ENCODE peak calls at places on chromosome 15, in six cellular contexts. One of them, this sample, is unnamed.

GRCh38 chr15:92324036-92324963 is 69.4 kb upstream of the ST8SIA2 start:
- DNase-seq in foreskin keratinocyte: no peak
- DNase-seq in mammary epithelial cell: no peak
- DNase-seq in left lung: no peak
- DNase-seq in neural progenitor cell: no peak
- DNase-seq in A549: no peak
- DNase-seq in this sample: no peak

GRCh38 chr15:68186671-68187397 is 18.3 kb downstream of the CALML4 start:
- DNase-seq in foreskin keratinocyte: no peak
- DNase-seq in mammary epithelial cell: no peak
- DNase-seq in left lung: no peak
- DNase-seq in neural progenitor cell: no peak
- DNase-seq in A549: no peak
- DNase-seq in this sample: no peak

GRCh38 chr15:58331562-58331902 is 100.3 kb upstream of the LIPC start:
- DNase-seq in foreskin keratinocyte: no peak
- DNase-seq in mammary epithelial cell: no peak
- DNase-seq in left lung: no peak
- DNase-seq in neural progenitor cell: no peak
- DNase-seq in A549: no peak
- DNase-seq in this sample: no peak

GRCh38 chr15:57832183-57832582 is 125.7 kb downstream of the POLR2M start:
- DNase-seq in foreskin keratinocyte: no peak
- DNase-seq in mammary epithelial cell: no peak
- DNase-seq in left lung: no peak
- DNase-seq in neural progenitor cell: no peak
- DNase-seq in A549: no peak
- DNase-seq in this sample: no peak

GRCh38 chr15:98541519-98541918 is 106.8 kb upstream of the IGF1R start:
- DNase-seq in foreskin keratinocyte: no peak
- DNase-seq in mammary epithelial cell: no peak
- DNase-seq in left lung: no peak
- DNase-seq in neural progenitor cell: no peak
- DNase-seq in A549: no peak
- DNase-seq in this sample: no peak

GRCh38 chr15:40291088-40291574 is 8.3 kb upstream of the ANKRD63 start:
- DNase-seq in foreskin keratinocyte: peak
- DNase-seq in mammary epithelial cell: peak
- DNase-seq in left lung: no peak
- DNase-seq in neural progenitor cell: peak
- DNase-seq in A549: peak
- DNase-seq in this sample: no peak

GRCh38 chr15:63860161-63860954 is 26.6 kb upstream of the HERC1 start:
- DNase-seq in foreskin keratinocyte: no peak
- DNase-seq in mammary epithelial cell: no peak
- DNase-seq in left lung: no peak
- DNase-seq in neural progenitor cell: no peak
- DNase-seq in A549: no peak
- DNase-seq in this sample: no peak

GRCh38 chr15:44295909-44296420 is 7.4 kb downstream of the GOLM2 start:
- DNase-seq in foreskin keratinocyte: peak
- DNase-seq in mammary epithelial cell: no peak
- DNase-seq in left lung: no peak
- DNase-seq in neural progenitor cell: no peak
- DNase-seq in A549: no peak
- DNase-seq in this sample: no peak

GRCh38 chr15:59218710-59219109 is 12.1 kb downstream of the LDHAL6B start:
- DNase-seq in foreskin keratinocyte: no peak
- DNase-seq in mammary epithelial cell: no peak
- DNase-seq in left lung: no peak
- DNase-seq in neural progenitor cell: no peak
- DNase-seq in A549: no peak
- DNase-seq in this sample: no peak

GRCh38 chr15:44501768-44502366 is 35.1 kb upstream of the EIF3J start:
- DNase-seq in foreskin keratinocyte: peak
- DNase-seq in mammary epithelial cell: peak
- DNase-seq in left lung: no peak
- DNase-seq in neural progenitor cell: peak
- DNase-seq in A549: peak
- DNase-seq in this sample: no peak

GRCh38 chr15:67331676-67332075 is 77.1 kb downstream of the IQCH start:
- DNase-seq in foreskin keratinocyte: no peak
- DNase-seq in mammary epithelial cell: no peak
- DNase-seq in left lung: no peak
- DNase-seq in neural progenitor cell: no peak
- DNase-seq in A549: no peak
- DNase-seq in this sample: no peak

GRCh38 chr15:47371939-47372338 is 345.4 kb upstream of the SEMA6D start:
- DNase-seq in foreskin keratinocyte: no peak
- DNase-seq in mammary epithelial cell: no peak
- DNase-seq in left lung: no peak
- DNase-seq in neural progenitor cell: no peak
- DNase-seq in A549: no peak
- DNase-seq in this sample: no peak

GRCh38 chr15:90648137-90649070 is 68.7 kb upstream of the BLM start:
- DNase-seq in foreskin keratinocyte: peak
- DNase-seq in mammary epithelial cell: peak
- DNase-seq in left lung: peak
- DNase-seq in neural progenitor cell: peak
- DNase-seq in A549: peak
- DNase-seq in this sample: no peak

GRCh38 chr15:41042851-41043250 is 73.2 kb downstream of the INO80 start:
- DNase-seq in foreskin keratinocyte: no peak
- DNase-seq in mammary epithelial cell: no peak
- DNase-seq in left lung: no peak
- DNase-seq in neural progenitor cell: no peak
- DNase-seq in A549: no peak
- DNase-seq in this sample: no peak

GRCh38 chr15:49645937-49646336 is 25.1 kb downstream of the DTWD1 start:
- DNase-seq in foreskin keratinocyte: peak
- DNase-seq in mammary epithelial cell: peak
- DNase-seq in left lung: no peak
- DNase-seq in neural progenitor cell: no peak
- DNase-seq in A549: no peak
- DNase-seq in this sample: no peak

GRCh38 chr15:96553006-96553405 is 222.5 kb downstream of the NR2F2 start:
- DNase-seq in foreskin keratinocyte: peak
- DNase-seq in mammary epithelial cell: peak
- DNase-seq in left lung: no peak
- DNase-seq in neural progenitor cell: no peak
- DNase-seq in A549: no peak
- DNase-seq in this sample: no peak

GRCh38 chr15:98003528-98003927 is 43.0 kb downstream of the ARRDC4 start:
- DNase-seq in foreskin keratinocyte: peak
- DNase-seq in mammary epithelial cell: peak
- DNase-seq in left lung: no peak
- DNase-seq in neural progenitor cell: no peak
- DNase-seq in A549: no peak
- DNase-seq in this sample: no peak

GRCh38 chr15:23566070-23567050 is 886 bp downstream of the MKRN3 start:
- DNase-seq in foreskin keratinocyte: no peak
- DNase-seq in mammary epithelial cell: no peak
- DNase-seq in left lung: no peak
- DNase-seq in neural progenitor cell: no peak
- DNase-seq in A549: no peak
- DNase-seq in this sample: no peak

GRCh38 chr15:35630985-35631384 is 85.0 kb upstream of the DPH6 start:
- DNase-seq in foreskin keratinocyte: no peak
- DNase-seq in mammary epithelial cell: no peak
- DNase-seq in left lung: no peak
- DNase-seq in neural progenitor cell: no peak
- DNase-seq in A549: no peak
- DNase-seq in this sample: no peak

GRCh38 chr15:72227192-72227586 is 3.8 kb downstream of the PKM start:
- DNase-seq in foreskin keratinocyte: peak
- DNase-seq in mammary epithelial cell: peak
- DNase-seq in left lung: no peak
- DNase-seq in neural progenitor cell: no peak
- DNase-seq in A549: no peak
- DNase-seq in this sample: no peak

GRCh38 chr15:74497584-74497983 is 36.6 kb upstream of the UBL7 start:
- DNase-seq in foreskin keratinocyte: peak
- DNase-seq in mammary epithelial cell: peak
- DNase-seq in left lung: no peak
- DNase-seq in neural progenitor cell: no peak
- DNase-seq in A549: no peak
- DNase-seq in this sample: no peak

GRCh38 chr15:38650384-38650783 is 85.8 kb upstream of the RASGRP1 start:
- DNase-seq in foreskin keratinocyte: no peak
- DNase-seq in mammary epithelial cell: no peak
- DNase-seq in left lung: no peak
- DNase-seq in neural progenitor cell: no peak
- DNase-seq in A549: no peak
- DNase-seq in this sample: no peak

GRCh38 chr15:101024111-101024695 is 105.0 kb downstream of the LRRK1 start:
- DNase-seq in foreskin keratinocyte: no peak
- DNase-seq in mammary epithelial cell: no peak
- DNase-seq in left lung: peak
- DNase-seq in neural progenitor cell: no peak
- DNase-seq in A549: no peak
- DNase-seq in this sample: peak

GRCh38 chr15:100124936-100125626 is 216.7 kb downstream of the ADAMTS17 start:
- DNase-seq in foreskin keratinocyte: no peak
- DNase-seq in mammary epithelial cell: no peak
- DNase-seq in left lung: no peak
- DNase-seq in neural progenitor cell: no peak
- DNase-seq in A549: no peak
- DNase-seq in this sample: no peak

GRCh38 chr15:99226802-99227201 is 22.6 kb downstream of the TTC23 start:
- DNase-seq in foreskin keratinocyte: no peak
- DNase-seq in mammary epithelial cell: no peak
- DNase-seq in left lung: no peak
- DNase-seq in neural progenitor cell: no peak
- DNase-seq in A549: no peak
- DNase-seq in this sample: no peak

GRCh38 chr15:95129589-95129988 is 898.2 kb downstream of the MCTP2 start:
- DNase-seq in foreskin keratinocyte: no peak
- DNase-seq in mammary epithelial cell: no peak
- DNase-seq in left lung: no peak
- DNase-seq in neural progenitor cell: no peak
- DNase-seq in A549: no peak
- DNase-seq in this sample: no peak

GRCh38 chr15:73114064-73114463 is 61.8 kb downstream of the NEO1 start:
- DNase-seq in foreskin keratinocyte: no peak
- DNase-seq in mammary epithelial cell: no peak
- DNase-seq in left lung: no peak
- DNase-seq in neural progenitor cell: peak
- DNase-seq in A549: no peak
- DNase-seq in this sample: no peak

GRCh38 chr15:57100136-57100539 is 181.7 kb downstream of the TCF12 start:
- DNase-seq in foreskin keratinocyte: no peak
- DNase-seq in mammary epithelial cell: no peak
- DNase-seq in left lung: no peak
- DNase-seq in neural progenitor cell: no peak
- DNase-seq in A549: no peak
- DNase-seq in this sample: no peak

GRCh38 chr15:26974120-26974780 is 3.3 kb downstream of the GABRG3 start:
- DNase-seq in foreskin keratinocyte: peak
- DNase-seq in mammary epithelial cell: no peak
- DNase-seq in left lung: no peak
- DNase-seq in neural progenitor cell: peak
- DNase-seq in A549: peak
- DNase-seq in this sample: no peak
- TF ChIP-seq CTCF in foreskin keratinocyte: peak
- TF ChIP-seq CTCF in mammary epithelial cell: peak
- TF ChIP-seq CTCF in left lung: no peak
- TF ChIP-seq CTCF in neural progenitor cell: peak
- TF ChIP-seq CTCF in A549: peak
- TF ChIP-seq CTCF in this sample: no peak

GRCh38 chr15:78956937-78957336 is 12.1 kb upstream of the CTSH start:
- DNase-seq in foreskin keratinocyte: no peak
- DNase-seq in mammary epithelial cell: no peak
- DNase-seq in left lung: no peak
- DNase-seq in neural progenitor cell: no peak
- DNase-seq in A549: no peak
- DNase-seq in this sample: no peak
- H3K27ac ChIP-seq in foreskin keratinocyte: no peak
- H3K27ac ChIP-seq in mammary epithelial cell: no peak
- H3K27ac ChIP-seq in left lung: no peak
- H3K27ac ChIP-seq in neural progenitor cell: no peak
- H3K27ac ChIP-seq in A549: no peak
- H3K27ac ChIP-seq in this sample: no peak

DNA sequence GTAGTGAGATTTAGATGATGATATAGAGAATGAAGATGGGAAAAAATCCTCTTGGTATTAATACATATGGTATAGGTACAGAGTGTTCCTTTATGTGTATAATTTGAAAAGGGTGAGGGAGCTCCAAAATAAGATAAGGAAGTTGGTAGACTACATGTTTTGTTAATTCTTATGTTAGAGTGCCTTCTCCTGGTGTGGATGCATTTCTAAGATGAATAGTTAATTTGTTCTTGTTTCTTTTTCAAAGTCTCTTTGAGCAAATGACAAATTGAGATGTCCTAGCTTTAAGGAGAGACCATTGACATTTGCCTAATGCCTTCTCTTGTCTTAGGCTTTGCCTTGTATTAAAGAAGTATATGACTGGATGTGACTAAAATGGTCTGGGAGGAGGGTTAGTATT is 34.1 kb downstream of the AKAP13 start:
- DNase-seq in foreskin keratinocyte: no peak
- DNase-seq in mammary epithelial cell: peak
- DNase-seq in left lung: no peak
- DNase-seq in neural progenitor cell: no peak
- DNase-seq in A549: no peak
- DNase-seq in this sample: no peak
- TF ChIP-seq CTCF in foreskin keratinocyte: peak
- TF ChIP-seq CTCF in mammary epithelial cell: peak
- TF ChIP-seq CTCF in left lung: no peak
- TF ChIP-seq CTCF in neural progenitor cell: no peak
- TF ChIP-seq CTCF in A549: peak
- TF ChIP-seq CTCF in this sample: peak

GRCh38 chr15:48645558-48646330 is at the start of gene FBN1:
- DNase-seq in foreskin keratinocyte: peak
- DNase-seq in mammary epithelial cell: peak
- DNase-seq in left lung: peak
- DNase-seq in neural progenitor cell: peak
- DNase-seq in A549: peak
- DNase-seq in this sample: no peak
- H3K27ac ChIP-seq in foreskin keratinocyte: no peak
- H3K27ac ChIP-seq in mammary epithelial cell: no peak
- H3K27ac ChIP-seq in left lung: peak
- H3K27ac ChIP-seq in neural progenitor cell: peak
- H3K27ac ChIP-seq in A549: peak
- H3K27ac ChIP-seq in this sample: peak

This sample was measured in vagina.